ENCODE peak calls at places on chromosome 22, in five cellular contexts. U is HS-27A, F is dorsolateral prefrontal cortex, Q is GM23248, O is T follicular helper cell. P is an unnamed sample.

GRCh38 chr22:36344106-36344827 is 43.5 kb downstream of the MYH9 start:
- DNase-seq in U (no peak), F (peak), Q (no peak), O (no peak), P (no peak)

GRCh38 chr22:18156878-18157713 is 7.1 kb downstream of the USP18 start:
- DNase-seq in U (peak), F (peak), Q (peak), O (peak), P (peak)

GRCh38 chr22:37203354-37204044 is 8.8 kb downstream of the SSTR3 start:
- DNase-seq in U (no peak), F (no peak), Q (no peak), O (no peak), P (no peak)

GRCh38 chr22:44918925-44919392 is 90.8 kb downstream of the PHF21B start:
- DNase-seq in U (no peak), F (no peak), Q (no peak), O (no peak), P (no peak)

GRCh38 chr22:33785283-33785991 is 134.8 kb downstream of the LARGE1 start:
- DNase-seq in U (no peak), F (no peak), Q (peak), O (no peak), P (no peak)

GRCh38 chr22:48627203-48627602 is 1200.5 kb downstream of the BRD1 start:
- DNase-seq in U (no peak), F (peak), Q (no peak), O (no peak), P (no peak)

GRCh38 chr22:28440517-28441366 is 238.9 kb downstream of the TTC28 start:
- DNase-seq in U (no peak), F (no peak), Q (peak), O (no peak), P (no peak)

GRCh38 chr22:22178992-22179391 is 65.6 kb upstream of the VPREB1 start:
- DNase-seq in U (no peak), F (no peak), Q (no peak), O (no peak), P (no peak)

GRCh38 chr22:42299586-42300285 is 29.3 kb upstream of the TCF20 start:
- DNase-seq in U (no peak), F (no peak), Q (no peak), O (peak), P (peak)

GRCh38 chr22:31084811-31085492 is 3.8 kb downstream of the SMTN start:
- DNase-seq in U (no peak), F (peak), Q (peak), O (peak), P (peak)

P was measured in T-cell.